ENCODE peak calls at places on chromosomes 16 and 17, in nine cellular contexts. K, X, T, I, Z, U, S, N and P are unnamed samples.

GRCh38 chr17:1645207-1646171 is at the start of gene SCARF1:
- DNase-seq in K (peak), X (no peak), T (no peak), I (peak), Z (no peak), U (no peak), S (no peak), N (no peak), P (no peak)

GRCh38 chr16:83898463-83899271 is at the start of gene MLYCD:
- DNase-seq in K (peak), X (no peak), T (peak), I (peak), Z (peak), U (peak), S (peak), N (peak), P (peak)

GRCh38 chr16:87602821-87603683 is 744 bp downstream of the JPH3 start:
- DNase-seq in K (no peak), X (no peak), T (no peak), I (no peak), Z (no peak), U (no peak), S (no peak), N (no peak), P (no peak)

GRCh38 chr17:44927696-44928095 is 12.4 kb upstream of the GFAP start:
- DNase-seq in K (peak), X (no peak), T (no peak), I (no peak), Z (no peak), U (no peak), S (no peak), N (no peak), P (no peak)

GRCh38 chr16:86171329-86171728 is 272.4 kb downstream of the IRF8 start:
- DNase-seq in K (no peak), X (no peak), T (no peak), I (no peak), Z (peak), U (peak), S (no peak), N (peak), P (peak)

GRCh38 chr16:79723583-79724168 is 123.1 kb upstream of the MAF start:
- DNase-seq in K (no peak), X (no peak), T (peak), I (peak), Z (peak), U (no peak), S (no peak), N (no peak), P (peak)

GRCh38 chr16:78563905-78564304 is 464.5 kb downstream of the WWOX start:
- DNase-seq in K (no peak), X (peak), T (no peak), I (no peak), Z (no peak), U (peak), S (no peak), N (no peak), P (peak)

GRCh38 chr16:5693426-5693825 is 595.8 kb upstream of the EEF2KMT start:
- DNase-seq in K (no peak), X (no peak), T (no peak), I (no peak), Z (no peak), U (no peak), S (no peak), N (no peak), P (no peak)

GRCh38 chr17:81109957-81110356 is 55.4 kb upstream of the PVALEF start:
- DNase-seq in K (no peak), X (no peak), T (no peak), I (no peak), Z (no peak), U (no peak), S (no peak), N (no peak), P (no peak)

GRCh38 chr16:7211781-7212180 is 120.9 kb upstream of the RBFOX1 start:
- DNase-seq in K (no peak), X (no peak), T (no peak), I (no peak), Z (no peak), U (no peak), S (no peak), N (no peak), P (no peak)

GRCh38 chr16:1708768-1709180 is 2.8 kb downstream of the MAPK8IP3 start:
- DNase-seq in K (no peak), X (no peak), T (no peak), I (no peak), Z (no peak), U (peak), S (no peak), N (peak), P (no peak)

DNA sequence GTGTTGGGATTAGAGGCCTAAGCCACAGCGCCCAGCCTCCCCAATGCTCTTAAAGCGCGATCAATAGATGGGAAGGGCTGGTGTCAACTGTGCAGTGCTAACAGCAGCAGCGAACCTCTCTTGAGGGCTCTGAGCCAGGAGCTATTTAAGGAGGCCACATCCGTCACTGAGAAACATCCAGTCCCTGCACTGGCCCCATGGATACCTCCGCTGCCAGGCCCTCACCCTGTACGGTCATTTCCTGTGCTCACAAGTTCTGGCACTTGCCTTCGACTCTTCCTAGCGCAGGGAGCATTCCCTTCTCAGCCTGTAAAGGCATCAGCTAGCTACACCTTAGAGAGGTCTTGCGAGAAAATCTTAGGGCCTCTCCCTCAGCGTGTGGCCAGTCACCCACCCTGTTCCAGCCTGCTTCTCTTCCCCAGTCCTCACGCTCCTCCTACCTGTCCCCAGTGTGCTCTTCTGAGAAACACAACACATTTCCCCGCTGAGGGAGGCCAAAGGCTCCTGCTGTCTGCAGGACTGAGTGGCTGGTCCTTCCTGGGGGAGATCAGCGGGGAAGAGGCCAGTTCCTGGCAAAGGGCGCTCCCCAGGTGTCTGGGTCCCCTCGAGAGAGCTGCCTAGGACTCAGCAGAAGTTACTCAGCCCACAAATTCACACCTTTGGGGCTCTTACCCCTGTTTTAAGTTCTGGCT is 28.6 kb downstream of the GTF3C1 start:
- DNase-seq in K (no peak), X (no peak), T (no peak), I (no peak), Z (peak), U (peak), S (no peak), N (no peak), P (no peak)
- H3K4me3 ChIP-seq in K (no peak), X (no peak), T (no peak), I (no peak), Z (no peak), U (no peak), S (no peak), N (no peak), P (no peak)

GRCh38 chr17:65531508-65532431 is 29.7 kb downstream of the AXIN2 start:
- DNase-seq in K (peak), X (no peak), T (peak), I (peak), Z (peak), U (peak), S (no peak), N (peak), P (no peak)
- TF ChIP-seq CTCF in K (no peak), X (peak), T (peak), I (no peak), Z (no peak), U (peak), S (peak), N (peak), P (peak)

GRCh38 chr17:17298108-17298507 is 5.1 kb upstream of the NT5M start:
- DNase-seq in K (no peak), X (no peak), T (no peak), I (no peak), Z (no peak), U (no peak), S (no peak), N (peak), P (no peak)

GRCh38 chr17:17304521-17304985 is 1.4 kb downstream of the NT5M start:
- DNase-seq in K (no peak), X (no peak), T (no peak), I (no peak), Z (no peak), U (no peak), S (no peak), N (no peak), P (no peak)

GRCh38 chr17:17303010-17303846 is at the start of gene NT5M:
- DNase-seq in K (peak), X (no peak), T (peak), I (peak), Z (peak), U (peak), S (no peak), N (peak), P (peak)

GRCh38 chr17:17303847-17304490 is 796 bp downstream of the NT5M start:
- DNase-seq in K (no peak), X (no peak), T (no peak), I (no peak), Z (no peak), U (no peak), S (no peak), N (no peak), P (no peak)

GRCh38 chr17:17300624-17301568 is 2.3 kb upstream of the NT5M start:
- DNase-seq in K (peak), X (no peak), T (peak), I (peak), Z (peak), U (peak), S (no peak), N (peak), P (peak)
- H3K4me3 ChIP-seq in K (peak), X (no peak), T (peak), I (peak), Z (no peak), U (peak), S (no peak), N (no peak), P (peak)

GRCh38 chr17:12667299-12667958 is 1.7 kb downstream of the MYOCD start:
- DNase-seq in K (no peak), X (no peak), T (peak), I (no peak), Z (peak), U (peak), S (peak), N (peak), P (peak)
- TF ChIP-seq CTCF in K (peak), X (peak), T (peak), I (no peak), Z (no peak), U (peak), S (peak), N (peak), P (peak)